ENCODE peak calls at places on chromosomes 16 and 17, in five cellular contexts. One of them, this sample, is unnamed.

GRCh38 chr17:28983286-28984240 is 22.3 kb downstream of the SEZ6 start:
- DNase-seq in heart right ventricle: no peak
- DNase-seq in right cardiac atrium: no peak
- DNase-seq in colonic mucosa: no peak
- DNase-seq in GM23338: no peak
- DNase-seq in this sample: no peak

GRCh38 chr16:71288570-71288889 is 672 bp downstream of the CMTR2 start:
- DNase-seq in heart right ventricle: no peak
- DNase-seq in right cardiac atrium: no peak
- DNase-seq in colonic mucosa: no peak
- DNase-seq in GM23338: no peak
- DNase-seq in this sample: no peak

GRCh38 chr16:85088570-85089214 is 23.6 kb downstream of the CIBAR2 start:
- DNase-seq in heart right ventricle: no peak
- DNase-seq in right cardiac atrium: no peak
- DNase-seq in colonic mucosa: no peak
- DNase-seq in GM23338: peak; percentile 17
- DNase-seq in this sample: no peak

GRCh38 chr16:75108792-75109731 is 7.5 kb downstream of the LDHD start:
- DNase-seq in heart right ventricle: peak; percentile 84
- DNase-seq in right cardiac atrium: peak; percentile 78
- DNase-seq in colonic mucosa: peak; percentile 77
- DNase-seq in GM23338: no peak
- DNase-seq in this sample: peak; percentile 97

GRCh38 chr17:64382184-64382583 is 8.5 kb downstream of the PECAM1 start:
- DNase-seq in heart right ventricle: no peak
- DNase-seq in right cardiac atrium: no peak
- DNase-seq in colonic mucosa: no peak
- DNase-seq in GM23338: no peak
- DNase-seq in this sample: no peak

GRCh38 chr17:44389723-44390202 is 314 bp upstream of the ITGA2B start:
- DNase-seq in heart right ventricle: no peak
- DNase-seq in right cardiac atrium: no peak
- DNase-seq in colonic mucosa: no peak
- DNase-seq in GM23338: no peak
- DNase-seq in this sample: no peak

GRCh38 chr16:88914750-88915368 is 48.4 kb upstream of the PABPN1L start:
- DNase-seq in heart right ventricle: peak; percentile 60
- DNase-seq in right cardiac atrium: peak; percentile 71
- DNase-seq in colonic mucosa: no peak
- DNase-seq in GM23338: no peak
- DNase-seq in this sample: no peak

GRCh38 chr17:75406222-75406615 is 741 bp upstream of the GRB2 start:
- DNase-seq in heart right ventricle: no peak
- DNase-seq in right cardiac atrium: no peak
- DNase-seq in colonic mucosa: peak; percentile 38
- DNase-seq in GM23338: no peak
- DNase-seq in this sample: no peak

GRCh38 chr17:3798273-3799180 is 2.5 kb downstream of the ITGAE start:
- DNase-seq in heart right ventricle: no peak
- DNase-seq in right cardiac atrium: no peak
- DNase-seq in colonic mucosa: no peak
- DNase-seq in GM23338: no peak
- DNase-seq in this sample: no peak

GRCh38 chr16:24988593-24989338 is 26.4 kb downstream of the ARHGAP17 start:
- DNase-seq in heart right ventricle: no peak
- DNase-seq in right cardiac atrium: no peak
- DNase-seq in colonic mucosa: peak; percentile 86
- DNase-seq in GM23338: no peak
- DNase-seq in this sample: peak; percentile 46

GRCh38 chr16:24986512-24987303 is 28.5 kb downstream of the ARHGAP17 start:
- DNase-seq in heart right ventricle: peak; percentile 38
- DNase-seq in right cardiac atrium: no peak
- DNase-seq in colonic mucosa: no peak
- DNase-seq in GM23338: no peak
- DNase-seq in this sample: no peak

GRCh38 chr16:24989417-24989978 is 25.7 kb downstream of the ARHGAP17 start:
- DNase-seq in heart right ventricle: no peak
- DNase-seq in right cardiac atrium: no peak
- DNase-seq in colonic mucosa: no peak
- DNase-seq in GM23338: no peak
- DNase-seq in this sample: no peak

GRCh38 chr16:24990803-24991202 is 24.4 kb downstream of the ARHGAP17 start:
- DNase-seq in heart right ventricle: no peak
- DNase-seq in right cardiac atrium: no peak
- DNase-seq in colonic mucosa: no peak
- DNase-seq in GM23338: no peak
- DNase-seq in this sample: no peak

GRCh38 chr16:24988137-24988535 is 27.0 kb downstream of the ARHGAP17 start:
- DNase-seq in heart right ventricle: no peak
- DNase-seq in right cardiac atrium: no peak
- DNase-seq in colonic mucosa: no peak
- DNase-seq in GM23338: no peak
- DNase-seq in this sample: no peak
- H3K4me1 ChIP-seq in heart right ventricle: peaks cover 35% of the 10 kb centered on the region
- H3K4me1 ChIP-seq in right cardiac atrium: peaks cover 37% of the 10 kb centered on the region
- H3K4me1 ChIP-seq in colonic mucosa: peaks cover 45% of the 10 kb centered on the region
- H3K4me1 ChIP-seq in GM23338: peaks cover 6% of the 10 kb centered on the region
- H3K4me1 ChIP-seq in this sample: peaks cover 46% of the 10 kb centered on the region

GRCh38 chr17:57888311-57889216 is 38.7 kb upstream of the MRPS23 start:
- DNase-seq in heart right ventricle: no peak
- DNase-seq in right cardiac atrium: no peak
- DNase-seq in colonic mucosa: no peak
- DNase-seq in GM23338: no peak
- DNase-seq in this sample: no peak
- H3K27ac ChIP-seq in heart right ventricle: peak overlapping the region; percentile 93
- H3K27ac ChIP-seq in right cardiac atrium: peak overlapping the region; percentile 100
- H3K27ac ChIP-seq in colonic mucosa: no peak overlapping the region
- H3K27ac ChIP-seq in GM23338: no peak overlapping the region
- H3K27ac ChIP-seq in this sample: peak overlapping the region; percentile 95

GRCh38 chr17:27573971-27574525 is 56.9 kb upstream of the LGALS9 start:
- DNase-seq in heart right ventricle: no peak
- DNase-seq in right cardiac atrium: no peak
- DNase-seq in colonic mucosa: no peak
- DNase-seq in GM23338: peak; percentile 30
- DNase-seq in this sample: no peak
- H3K4me1 ChIP-seq in heart right ventricle: peaks cover 8% of the 10 kb centered on the region
- H3K4me1 ChIP-seq in right cardiac atrium: peaks cover 20% of the 10 kb centered on the region
- H3K4me1 ChIP-seq in colonic mucosa: no peaks in the 10 kb centered on the region
- H3K4me1 ChIP-seq in GM23338: peaks cover 54% of the 10 kb centered on the region
- H3K4me1 ChIP-seq in this sample: peaks cover 61% of the 10 kb centered on the region

GRCh38 chr16:66617010-66617434 is 12.5 kb downstream of the CMTM3 start:
- DNase-seq in heart right ventricle: no peak
- DNase-seq in right cardiac atrium: no peak
- DNase-seq in colonic mucosa: no peak
- DNase-seq in GM23338: peak; percentile 48
- DNase-seq in this sample: no peak

GRCh38 chr16:66616169-66616568 is 11.7 kb downstream of the CMTM3 start:
- DNase-seq in heart right ventricle: no peak
- DNase-seq in right cardiac atrium: no peak
- DNase-seq in colonic mucosa: no peak
- DNase-seq in GM23338: no peak
- DNase-seq in this sample: no peak

GRCh38 chr16:66617728-66618127 is 13.2 kb downstream of the CMTM3 start:
- DNase-seq in heart right ventricle: no peak
- DNase-seq in right cardiac atrium: no peak
- DNase-seq in colonic mucosa: no peak
- DNase-seq in GM23338: no peak
- DNase-seq in this sample: no peak

GRCh38 chr16:66618588-66618987 is 14.1 kb downstream of the CMTM3 start:
- DNase-seq in heart right ventricle: no peak
- DNase-seq in right cardiac atrium: peak; percentile 39
- DNase-seq in colonic mucosa: no peak
- DNase-seq in GM23338: no peak
- DNase-seq in this sample: no peak

DNA sequence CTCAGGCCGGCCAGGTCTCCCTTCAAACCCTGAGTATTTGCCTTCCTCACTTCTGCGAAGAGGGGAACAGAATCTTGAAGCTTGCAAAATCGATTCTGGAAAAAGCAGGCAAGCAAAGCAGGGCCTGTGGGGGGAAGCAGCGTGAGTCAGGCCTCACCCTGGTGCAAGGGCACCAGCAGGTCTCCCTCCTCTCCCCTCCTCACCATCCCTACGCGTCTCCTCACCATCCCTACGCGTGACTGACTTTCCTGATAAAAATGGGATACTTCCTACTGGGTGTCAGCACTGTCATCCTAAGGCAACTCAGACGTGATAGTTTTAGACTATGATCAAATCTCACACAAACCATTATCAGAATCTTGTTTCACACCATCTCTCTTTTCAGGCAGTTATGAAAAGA is 12.1 kb downstream of the CMTM3 start:
- DNase-seq in heart right ventricle: no peak
- DNase-seq in right cardiac atrium: no peak
- DNase-seq in colonic mucosa: no peak
- DNase-seq in GM23338: no peak
- DNase-seq in this sample: no peak
- H3K27ac ChIP-seq in heart right ventricle: no peak overlapping the region
- H3K27ac ChIP-seq in right cardiac atrium: no peak overlapping the region
- H3K27ac ChIP-seq in colonic mucosa: no peak overlapping the region
- H3K27ac ChIP-seq in GM23338: no peak overlapping the region
- H3K27ac ChIP-seq in this sample: no peak overlapping the region

GRCh38 chr17:46182961-46183360 is 10.3 kb downstream of the KANSL1 start:
- DNase-seq in heart right ventricle: no peak
- DNase-seq in right cardiac atrium: no peak
- DNase-seq in colonic mucosa: no peak
- DNase-seq in GM23338: peak; percentile 88
- DNase-seq in this sample: no peak
- H3K4me1 ChIP-seq in heart right ventricle: peaks cover 8% of the 10 kb centered on the region
- H3K4me1 ChIP-seq in right cardiac atrium: peaks cover 10% of the 10 kb centered on the region
- H3K4me1 ChIP-seq in colonic mucosa: peaks cover 13% of the 10 kb centered on the region
- H3K4me1 ChIP-seq in GM23338: peaks cover 93% of the 10 kb centered on the region
- H3K4me1 ChIP-seq in this sample: peaks cover 49% of the 10 kb centered on the region

DNA sequence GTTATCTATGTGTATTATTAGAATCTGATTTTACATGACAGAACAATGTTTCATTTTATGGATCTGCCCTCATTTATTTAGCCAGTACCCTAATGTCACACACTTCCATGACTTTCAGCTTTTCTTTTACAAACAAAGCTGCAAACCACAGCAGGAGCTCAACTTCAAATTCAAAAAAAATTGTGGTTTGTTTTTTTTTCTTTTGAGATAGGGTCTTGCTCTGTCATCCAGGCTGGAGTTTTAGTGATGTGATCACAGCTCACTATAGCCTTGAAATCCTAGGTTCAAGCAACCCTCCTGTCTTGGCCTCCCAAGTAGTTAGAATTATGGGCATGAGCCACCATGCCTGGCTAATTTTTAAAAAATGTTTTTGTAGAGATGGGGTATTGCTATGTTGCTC is 8.2 kb upstream of the MPRIP start:
- DNase-seq in heart right ventricle: no peak
- DNase-seq in right cardiac atrium: no peak
- DNase-seq in colonic mucosa: no peak
- DNase-seq in GM23338: no peak
- DNase-seq in this sample: no peak
- H3K27ac ChIP-seq in heart right ventricle: no peak overlapping the region
- H3K27ac ChIP-seq in right cardiac atrium: no peak overlapping the region
- H3K27ac ChIP-seq in colonic mucosa: no peak overlapping the region
- H3K27ac ChIP-seq in GM23338: no peak overlapping the region
- H3K27ac ChIP-seq in this sample: no peak overlapping the region

GRCh38 chr16:10931977-10932632 is 10.2 kb downstream of the DEXI start:
- DNase-seq in heart right ventricle: no peak
- DNase-seq in right cardiac atrium: no peak
- DNase-seq in colonic mucosa: no peak
- DNase-seq in GM23338: no peak
- DNase-seq in this sample: no peak

GRCh38 chr16:10934325-10935107 is 7.8 kb downstream of the DEXI start:
- DNase-seq in heart right ventricle: no peak
- DNase-seq in right cardiac atrium: no peak
- DNase-seq in colonic mucosa: no peak
- DNase-seq in GM23338: no peak
- DNase-seq in this sample: no peak

GRCh38 chr16:10935491-10935890 is 6.8 kb downstream of the DEXI start:
- DNase-seq in heart right ventricle: no peak
- DNase-seq in right cardiac atrium: no peak
- DNase-seq in colonic mucosa: no peak
- DNase-seq in GM23338: no peak
- DNase-seq in this sample: no peak

GRCh38 chr16:10932959-10933710 is 9.1 kb downstream of the DEXI start:
- DNase-seq in heart right ventricle: no peak
- DNase-seq in right cardiac atrium: no peak
- DNase-seq in colonic mucosa: no peak
- DNase-seq in GM23338: no peak
- DNase-seq in this sample: no peak

GRCh38 chr16:10933865-10934264 is 8.4 kb downstream of the DEXI start:
- DNase-seq in heart right ventricle: no peak
- DNase-seq in right cardiac atrium: no peak
- DNase-seq in colonic mucosa: no peak
- DNase-seq in GM23338: no peak
- DNase-seq in this sample: no peak
- H3K4me1 ChIP-seq in heart right ventricle: peaks cover 37% of the 10 kb centered on the region
- H3K4me1 ChIP-seq in right cardiac atrium: peaks cover 34% of the 10 kb centered on the region
- H3K4me1 ChIP-seq in colonic mucosa: peaks cover 23% of the 10 kb centered on the region
- H3K4me1 ChIP-seq in GM23338: no peaks in the 10 kb centered on the region
- H3K4me1 ChIP-seq in this sample: peaks cover 29% of the 10 kb centered on the region

GRCh38 chr17:46726106-46726670 is 92.3 kb downstream of the WNT3 start:
- DNase-seq in heart right ventricle: no peak
- DNase-seq in right cardiac atrium: no peak
- DNase-seq in colonic mucosa: no peak
- DNase-seq in GM23338: no peak
- DNase-seq in this sample: no peak
- H3K27ac ChIP-seq in heart right ventricle: no peak overlapping the region
- H3K27ac ChIP-seq in right cardiac atrium: no peak overlapping the region
- H3K27ac ChIP-seq in colonic mucosa: no peak overlapping the region
- H3K27ac ChIP-seq in GM23338: no peak overlapping the region
- H3K27ac ChIP-seq in this sample: no peak overlapping the region

GRCh38 chr17:40515011-40515410 is 13.6 kb upstream of the TNS4 start:
- DNase-seq in heart right ventricle: no peak
- DNase-seq in right cardiac atrium: no peak
- DNase-seq in colonic mucosa: no peak
- DNase-seq in GM23338: no peak
- DNase-seq in this sample: no peak

GRCh38 chr17:40517286-40517662 is 15.9 kb upstream of the TNS4 start:
- DNase-seq in heart right ventricle: no peak
- DNase-seq in right cardiac atrium: no peak
- DNase-seq in colonic mucosa: no peak
- DNase-seq in GM23338: no peak
- DNase-seq in this sample: no peak

GRCh38 chr17:40517981-40518380 is 16.6 kb upstream of the TNS4 start:
- DNase-seq in heart right ventricle: no peak
- DNase-seq in right cardiac atrium: no peak
- DNase-seq in colonic mucosa: no peak
- DNase-seq in GM23338: no peak
- DNase-seq in this sample: no peak

GRCh38 chr17:40515491-40516041 is 14.1 kb upstream of the TNS4 start:
- DNase-seq in heart right ventricle: no peak
- DNase-seq in right cardiac atrium: no peak
- DNase-seq in colonic mucosa: no peak
- DNase-seq in GM23338: no peak
- DNase-seq in this sample: no peak

GRCh38 chr17:40516581-40517285 is 15.3 kb upstream of the TNS4 start:
- DNase-seq in heart right ventricle: no peak
- DNase-seq in right cardiac atrium: no peak
- DNase-seq in colonic mucosa: peak; percentile 67
- DNase-seq in GM23338: no peak
- DNase-seq in this sample: no peak
- H3K4me1 ChIP-seq in heart right ventricle: no peaks in the 10 kb centered on the region
- H3K4me1 ChIP-seq in right cardiac atrium: no peaks in the 10 kb centered on the region
- H3K4me1 ChIP-seq in colonic mucosa: peaks cover 18% of the 10 kb centered on the region
- H3K4me1 ChIP-seq in GM23338: peaks cover 5% of the 10 kb centered on the region
- H3K4me1 ChIP-seq in this sample: no peaks in the 10 kb centered on the region

This sample was measured in pancreas.